ENCODE peak calls at places on chromosomes 5 and 9, in seven cellular contexts. G, L, O, K, I, U and V are unnamed samples.

GRCh38 chr9:113781381-113781780 is 94.7 kb upstream of the ZNF618 start:
- DNase-seq in G (no peak), L (no peak), O (no peak), K (no peak), I (no peak), U (no peak), V (no peak)

GRCh38 chr9:127506814-127507750 is 55.8 kb downstream of the LRSAM1 start:
- DNase-seq in G (peak), L (peak), O (no peak), K (no peak), I (no peak), U (no peak), V (no peak)

GRCh38 chr9:99171225-99172128 is 50.3 kb downstream of the ALG2 start:
- DNase-seq in G (no peak), L (no peak), O (no peak), K (peak), I (no peak), U (no peak), V (no peak)

GRCh38 chr5:74530316-74530917 is 110.1 kb downstream of the ENC1 start:
- DNase-seq in G (peak), L (peak), O (no peak), K (no peak), I (peak), U (no peak), V (peak)

GRCh38 chr9:128550226-128550625 is 2.2 kb upstream of the SPTAN1 start:
- DNase-seq in G (no peak), L (peak), O (no peak), K (no peak), I (no peak), U (no peak), V (no peak)

GRCh38 chr9:116605904-116606341 is 81.2 kb upstream of the TRIM32 start:
- DNase-seq in G (no peak), L (no peak), O (no peak), K (no peak), I (no peak), U (no peak), V (peak)

GRCh38 chr9:130352586-130353285 is 87.2 kb downstream of the HMCN2 start:
- DNase-seq in G (no peak), L (no peak), O (no peak), K (no peak), I (no peak), U (no peak), V (no peak)

GRCh38 chr5:159231167-159231566 is 21.8 kb upstream of the RNF145 start:
- DNase-seq in G (no peak), L (no peak), O (no peak), K (no peak), I (no peak), U (no peak), V (no peak)

GRCh38 chr9:126695186-126696090 is 81.7 kb downstream of the LMX1B start:
- DNase-seq in G (no peak), L (no peak), O (peak), K (peak), I (no peak), U (no peak), V (no peak)

GRCh38 chr5:115785395-115786009 is 31.0 kb downstream of the CDO1 start:
- DNase-seq in G (no peak), L (no peak), O (no peak), K (peak), I (no peak), U (no peak), V (no peak)

GRCh38 chr9:18343799-18344198 is 130.2 kb upstream of the ADAMTSL1 start:
- DNase-seq in G (peak), L (peak), O (no peak), K (no peak), I (no peak), U (no peak), V (peak)

GRCh38 chr9:93288341-93288740 is 104.4 kb downstream of the WNK2 start:
- DNase-seq in G (no peak), L (no peak), O (peak), K (no peak), I (no peak), U (no peak), V (no peak)

GRCh38 chr9:69136781-69137180 is 37.3 kb upstream of the TJP2 start:
- DNase-seq in G (no peak), L (peak), O (no peak), K (peak), I (peak), U (no peak), V (no peak)

GRCh38 chr9:122029898-122030297 is 63.2 kb downstream of the TTLL11 start:
- DNase-seq in G (no peak), L (no peak), O (no peak), K (no peak), I (no peak), U (no peak), V (no peak)

GRCh38 chr5:9197881-9198260 is 348.0 kb downstream of the SEMA5A start:
- DNase-seq in G (peak), L (peak), O (no peak), K (no peak), I (no peak), U (no peak), V (no peak)

GRCh38 chr5:169599451-169599850 is 15.9 kb downstream of the SPDL1 start:
- DNase-seq in G (peak), L (peak), O (no peak), K (no peak), I (no peak), U (no peak), V (no peak)

GRCh38 chr9:101514056-101514455 is 19.6 kb upstream of the RNF20 start:
- DNase-seq in G (peak), L (peak), O (no peak), K (no peak), I (no peak), U (no peak), V (peak)

GRCh38 chr5:132064140-132064539 is 3.7 kb downstream of the IL3 start:
- DNase-seq in G (no peak), L (no peak), O (peak), K (no peak), I (no peak), U (no peak), V (no peak)

GRCh38 chr5:35924950-35925722 is 13.3 kb downstream of the CAPSL start:
- DNase-seq in G (peak), L (peak), O (peak), K (peak), I (peak), U (peak), V (peak)

GRCh38 chr9:124517600-124517999 is 10.4 kb upstream of the NR5A1 start:
- DNase-seq in G (no peak), L (no peak), O (no peak), K (no peak), I (no peak), U (no peak), V (no peak)

GRCh38 chr9:92292338-92293074 is 991 bp downstream of the IARS1 start:
- DNase-seq in G (no peak), L (peak), O (no peak), K (no peak), I (no peak), U (no peak), V (peak)

GRCh38 chr9:134295746-134296250 is 30.5 kb upstream of the RXRA start:
- DNase-seq in G (no peak), L (no peak), O (no peak), K (no peak), I (no peak), U (no peak), V (no peak)

GRCh38 chr9:3906437-3907213 is 380.8 kb upstream of the RFX3 start:
- DNase-seq in G (peak), L (peak), O (no peak), K (no peak), I (peak), U (peak), V (peak)

GRCh38 chr5:75566710-75567309 is 44.4 kb upstream of the ANKDD1B start:
- DNase-seq in G (peak), L (peak), O (no peak), K (no peak), I (peak), U (peak), V (peak)

GRCh38 chr5:138338411-138339085 is 482 bp downstream of the FAM53C start:
- DNase-seq in G (no peak), L (no peak), O (no peak), K (no peak), I (peak), U (no peak), V (no peak)

GRCh38 chr9:134681061-134681661 is 39.6 kb downstream of the COL5A1 start:
- DNase-seq in G (peak), L (peak), O (no peak), K (no peak), I (no peak), U (no peak), V (no peak)

GRCh38 chr9:121786998-121787422 is 135.6 kb downstream of the DAB2IP start:
- DNase-seq in G (no peak), L (no peak), O (no peak), K (peak), I (no peak), U (no peak), V (no peak)

GRCh38 chr9:26426732-26427131 is 465.9 kb downstream of the CAAP1 start:
- DNase-seq in G (no peak), L (no peak), O (no peak), K (peak), I (no peak), U (no peak), V (no peak)

GRCh38 chr5:6399978-6400910 is 21.9 kb upstream of the MED10 start:
- DNase-seq in G (peak), L (peak), O (no peak), K (no peak), I (no peak), U (no peak), V (peak)

GRCh38 chr5:9587135-9587534 is 41.3 kb upstream of the SEMA5A start:
- DNase-seq in G (no peak), L (no peak), O (no peak), K (no peak), I (no peak), U (no peak), V (no peak)

GRCh38 chr5:171419663-171420428 is 399 bp downstream of the FGF18 start:
- DNase-seq in G (peak), L (peak), O (peak), K (peak), I (no peak), U (no peak), V (peak)

GRCh38 chr5:84430863-84431663 is 46.4 kb upstream of the EDIL3 start:
- DNase-seq in G (no peak), L (no peak), O (no peak), K (no peak), I (no peak), U (no peak), V (peak)

GRCh38 chr9:121538221-121538620 is 38.6 kb upstream of the GGTA1 start:
- DNase-seq in G (no peak), L (no peak), O (no peak), K (peak), I (no peak), U (no peak), V (no peak)

GRCh38 chr9:136717399-136717798 is 5.0 kb downstream of the DIPK1B start:
- DNase-seq in G (no peak), L (no peak), O (no peak), K (no peak), I (no peak), U (no peak), V (no peak)

GRCh38 chr5:151585970-151586369 is 5.2 kb downstream of the FAT2 start:
- DNase-seq in G (no peak), L (no peak), O (no peak), K (no peak), I (no peak), U (no peak), V (peak)

GRCh38 chr5:36777105-36777757 is 99.3 kb upstream of the NIPBL start:
- DNase-seq in G (peak), L (peak), O (peak), K (peak), I (peak), U (peak), V (peak)

GRCh38 chr5:61901997-61902396 is 404.0 kb upstream of the KIF2A start:
- DNase-seq in G (no peak), L (no peak), O (no peak), K (no peak), I (no peak), U (no peak), V (no peak)

GRCh38 chr9:112810696-112811490 is 60.3 kb downstream of the SNX30 start:
- DNase-seq in G (no peak), L (no peak), O (no peak), K (peak), I (no peak), U (no peak), V (no peak)

GRCh38 chr5:109611505-109611904 is 78.2 kb upstream of the MAN2A1 start:
- DNase-seq in G (no peak), L (no peak), O (no peak), K (no peak), I (no peak), U (no peak), V (no peak)
- H3K4me3 ChIP-seq in G (no peak), L (no peak), O (no peak), K (no peak), I (no peak), U (no peak), V (no peak)

GRCh38 chr5:86974910-86975309 is 292.8 kb upstream of the RASA1 start:
- DNase-seq in G (no peak), L (no peak), O (no peak), K (no peak), I (no peak), U (no peak), V (peak)

GRCh38 chr5:86968311-86968753 is 299.4 kb upstream of the RASA1 start:
- DNase-seq in G (peak), L (peak), O (peak), K (peak), I (peak), U (peak), V (peak)

GRCh38 chr5:86971034-86971511 is 296.6 kb upstream of the RASA1 start:
- DNase-seq in G (peak), L (peak), O (no peak), K (no peak), I (peak), U (no peak), V (peak)
- TF ChIP-seq CTCF in G (no peak), L (no peak), O (no peak), K (no peak), I (no peak), U (peak), V (peak)

GRCh38 chr9:1094749-1095148 is 44.6 kb downstream of the DMRT2 start:
- DNase-seq in G (no peak), L (no peak), O (no peak), K (no peak), I (no peak), U (no peak), V (no peak)
- H3K4me3 ChIP-seq in G (no peak), L (no peak), O (no peak), K (no peak), I (no peak), U (no peak), V (no peak)

DNA sequence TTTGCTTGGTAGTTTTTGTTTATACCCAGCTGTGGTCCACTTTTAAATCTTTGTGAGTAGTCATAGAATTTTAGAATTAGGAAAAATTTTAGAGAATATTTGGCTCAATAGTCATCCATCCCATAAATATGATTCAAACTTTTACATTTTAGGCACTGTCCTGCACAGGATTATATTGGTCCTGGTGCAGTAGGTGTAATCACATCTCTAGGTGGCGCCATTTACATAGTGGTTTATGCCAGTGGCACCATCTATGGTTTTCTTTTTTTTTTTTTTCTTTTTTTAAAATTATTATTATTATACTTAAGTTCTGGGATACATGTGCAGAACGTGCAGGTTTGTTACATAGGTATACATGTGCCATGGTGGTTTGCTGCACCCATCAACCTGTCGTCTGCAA is 260.7 kb upstream of the KCNN2 start:
- DNase-seq in G (peak), L (peak), O (peak), K (peak), I (peak), U (peak), V (peak)
- TF ChIP-seq CTCF in G (peak), L (peak), O (peak), K (peak), I (peak), U (peak), V (peak)

GRCh38 chr5:33433303-33434255 is 7.2 kb upstream of the TARS1 start:
- DNase-seq in G (no peak), L (no peak), O (no peak), K (no peak), I (no peak), U (no peak), V (peak)

GRCh38 chr5:33430983-33431382 is 9.8 kb upstream of the TARS1 start:
- DNase-seq in G (no peak), L (no peak), O (no peak), K (no peak), I (no peak), U (no peak), V (no peak)

DNA sequence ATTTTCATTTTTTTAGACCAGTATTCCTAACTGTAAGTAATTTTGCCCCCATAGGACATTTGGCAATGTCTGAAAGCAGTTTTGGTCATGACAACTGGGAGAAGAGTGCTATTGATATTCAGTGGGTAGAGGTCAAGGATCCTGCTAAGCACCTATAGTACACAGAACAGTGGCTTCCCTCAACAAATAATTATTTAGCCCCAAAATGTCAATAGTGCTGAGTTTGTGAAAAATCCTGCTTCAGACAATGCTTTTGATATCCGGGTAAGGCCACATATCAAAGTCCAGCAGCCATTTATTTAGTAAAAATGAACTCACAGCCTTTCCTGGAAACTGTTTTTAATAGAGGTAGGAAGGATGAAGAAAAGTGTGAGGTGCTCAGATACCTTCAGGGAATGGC is 8.1 kb upstream of the TARS1 start:
- DNase-seq in G (no peak), L (no peak), O (no peak), K (no peak), I (no peak), U (no peak), V (no peak)
- H3K4me3 ChIP-seq in G (no peak), L (no peak), O (no peak), K (no peak), I (no peak), U (no peak), V (no peak)

DNA sequence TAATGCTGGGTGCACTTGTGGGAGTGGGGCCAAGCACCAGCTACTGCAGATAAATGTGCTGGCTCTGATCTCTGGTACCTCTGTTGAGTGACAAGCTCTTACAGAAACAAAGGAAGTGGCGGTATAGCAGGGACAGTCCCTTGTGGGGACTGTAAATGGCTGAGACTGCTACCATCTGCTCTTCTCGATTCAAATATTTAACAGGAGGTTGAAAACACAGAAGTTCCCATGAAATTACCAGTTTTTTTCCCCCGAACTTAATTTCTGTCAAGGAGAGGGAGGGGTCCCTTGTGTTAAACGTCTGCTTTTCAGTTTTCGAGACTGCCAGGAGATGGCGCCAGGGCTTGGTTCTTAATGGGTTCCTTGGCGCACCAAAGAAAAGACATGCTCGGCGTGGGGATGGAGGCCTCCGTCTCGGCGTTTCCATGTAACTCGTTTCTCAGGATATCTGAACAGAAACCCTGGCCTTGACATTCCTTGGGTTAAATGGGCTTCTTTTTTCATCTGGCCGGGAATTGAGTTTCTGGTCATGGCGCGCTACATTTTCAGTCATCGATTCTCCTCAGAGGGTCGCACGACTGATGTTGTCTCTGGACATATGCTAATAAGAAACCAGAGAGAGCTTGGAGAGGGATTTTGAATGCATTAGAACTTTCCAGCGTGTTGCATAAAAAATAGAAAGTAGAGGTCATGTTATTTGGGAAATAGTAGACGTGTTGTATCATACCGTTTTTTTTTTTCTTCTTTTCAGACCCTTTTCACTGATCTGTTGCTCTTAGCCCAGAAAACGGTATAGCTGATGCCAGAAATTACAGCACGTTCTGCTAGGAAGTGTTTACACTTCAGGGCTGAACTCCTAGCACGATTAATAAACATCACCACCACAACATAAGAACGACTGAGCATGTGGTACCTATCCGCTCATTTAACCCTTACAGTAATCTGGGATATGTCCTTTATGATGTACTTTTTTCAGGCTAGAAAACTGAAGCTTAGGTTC is 64.0 kb downstream of the CARTPT start:
- DNase-seq in G (peak), L (peak), O (peak), K (peak), I (peak), U (peak), V (peak)
- TF ChIP-seq CTCF in G (peak), L (peak), O (peak), K (peak), I (peak), U (peak), V (peak)

GRCh38 chr5:81269751-81270686 is 31.4 kb upstream of the ZCCHC9 start:
- DNase-seq in G (no peak), L (no peak), O (no peak), K (peak), I (no peak), U (no peak), V (no peak)
- H3K4me3 ChIP-seq in G (no peak), L (no peak), O (no peak), K (no peak), I (no peak), U (no peak), V (no peak)